ENCODE peak calls at places on chromosome 6, in nine cellular contexts. T, P, C, S, X, A, K, I and M are unnamed samples.

GRCh38 chr6:11595903-11596302 is 58.4 kb downstream of the TMEM170B start:
- DNase-seq in K (no peak), S (no peak), P (no peak), C (peak), I (no peak), X (no peak), A (no peak), T (no peak), M (no peak)

GRCh38 chr6:39273394-39273793 is 40.8 kb downstream of the KCNK17 start:
- DNase-seq in A (no peak), S (no peak), P (no peak), T (no peak), I (no peak), X (no peak), C (no peak), K (no peak), M (peak)

GRCh38 chr6:82783587-82784253 is 281.9 kb downstream of the UBE3D start:
- DNase-seq in I (no peak), P (no peak), S (peak), C (peak), X (no peak), T (no peak), K (no peak), A (no peak), M (no peak)

GRCh38 chr6:45663181-45664180 is 285.7 kb upstream of the SUPT3H start:
- DNase-seq in K (peak), A (no peak), C (no peak), X (peak), T (peak), P (peak), S (no peak), I (no peak), M (no peak)

GRCh38 chr6:162450358-162450757 is 277.2 kb downstream of the PRKN start:
- DNase-seq in K (no peak), S (no peak), P (no peak), C (no peak), X (no peak), T (no peak), I (no peak), A (no peak), M (no peak)

GRCh38 chr6:104597541-104598050 is 262.1 kb downstream of the HACE1 start:
- DNase-seq in A (no peak), K (no peak), T (no peak), C (no peak), S (no peak), I (no peak), X (no peak), P (no peak), M (no peak)

GRCh38 chr6:130020106-130020851 is 1.9 kb downstream of the L3MBTL3 start:
- DNase-seq in T (peak), P (peak), A (no peak), X (peak), I (no peak), C (peak), K (peak), S (no peak), M (peak)

GRCh38 chr6:45422541-45423110 is 44.9 kb upstream of the SUPT3H start:
- DNase-seq in X (peak), I (peak), C (no peak), A (no peak), P (no peak), K (no peak), T (peak), S (peak), M (peak)

GRCh38 chr6:161354241-161354840 is 80.5 kb upstream of the AGPAT4 start:
- DNase-seq in K (no peak), T (no peak), P (no peak), A (no peak), C (no peak), I (no peak), X (no peak), S (no peak), M (no peak)

GRCh38 chr6:113644861-113645575 is 212.1 kb upstream of the MARCKS start:
- DNase-seq in S (no peak), C (peak), K (no peak), P (no peak), I (no peak), T (no peak), A (no peak), X (no peak), M (peak)

GRCh38 chr6:45478235-45478634 is 100.5 kb upstream of the SUPT3H start:
- DNase-seq in C (peak), K (no peak), P (no peak), T (no peak), X (no peak), A (no peak), S (no peak), I (peak), M (no peak)

GRCh38 chr6:4879724-4880372 is 103.6 kb downstream of the CDYL start:
- DNase-seq in P (no peak), S (no peak), C (no peak), T (no peak), K (no peak), I (no peak), X (no peak), A (no peak), M (no peak)

GRCh38 chr6:81894788-81895221 is 142.3 kb upstream of the TENT5A start:
- DNase-seq in S (no peak), A (no peak), I (no peak), K (no peak), T (no peak), X (no peak), P (peak), C (no peak), M (no peak)

GRCh38 chr6:6760054-6760453 is 171.5 kb downstream of the LY86 start:
- DNase-seq in P (no peak), T (no peak), A (no peak), C (no peak), S (no peak), X (no peak), I (no peak), K (no peak), M (no peak)

GRCh38 chr6:87340230-87340629 is 4.4 kb upstream of the C6orf163 start:
- DNase-seq in I (no peak), C (no peak), T (no peak), S (no peak), A (no peak), X (no peak), K (no peak), P (no peak), M (no peak)

GRCh38 chr6:111722220-111722731 is 116.6 kb upstream of the TRAF3IP2 start:
- DNase-seq in C (no peak), I (peak), X (no peak), A (no peak), S (no peak), P (no peak), K (no peak), T (no peak), M (no peak)

GRCh38 chr6:97292671-97293070 is 9.7 kb upstream of the MMS22L start:
- DNase-seq in P (no peak), A (no peak), X (no peak), K (no peak), T (no peak), C (no peak), S (no peak), I (no peak), M (no peak)

GRCh38 chr6:39451831-39452230 is 129.3 kb upstream of the KCNK16 start:
- DNase-seq in A (no peak), T (no peak), S (no peak), C (peak), X (no peak), P (no peak), I (no peak), K (no peak), M (no peak)

GRCh38 chr6:132445201-132445951 is 44.1 kb upstream of the MOXD1 start:
- DNase-seq in T (no peak), P (no peak), K (no peak), A (no peak), S (no peak), X (no peak), I (no peak), C (peak), M (peak)

GRCh38 chr6:50929323-50929722 is 110.7 kb downstream of the TFAP2B start:
- DNase-seq in I (no peak), K (no peak), A (no peak), X (no peak), C (no peak), T (no peak), S (no peak), P (no peak), M (no peak)

GRCh38 chr6:170038717-170039116 is 252.2 kb downstream of the DLL1 start:
- DNase-seq in K (no peak), A (no peak), X (no peak), T (no peak), P (no peak), I (no peak), C (no peak), S (no peak), M (no peak)

GRCh38 chr6:165002866-165003265 is 306.5 kb downstream of the C6orf118 start:
- DNase-seq in P (no peak), S (no peak), I (no peak), X (no peak), C (no peak), A (no peak), K (no peak), T (no peak), M (no peak)

GRCh38 chr6:128507337-128508310 is 12.8 kb downstream of the PTPRK start:
- DNase-seq in S (no peak), I (no peak), P (peak), A (no peak), X (no peak), T (no peak), K (no peak), C (no peak), M (peak)

GRCh38 chr6:36563237-36563927 is 16.1 kb upstream of the STK38 start:
- DNase-seq in X (no peak), T (no peak), S (no peak), I (no peak), K (no peak), C (no peak), P (no peak), A (no peak), M (no peak)

GRCh38 chr6:1424306-1424927 is 35.0 kb downstream of the FOXF2 start:
- DNase-seq in A (no peak), S (peak), C (peak), X (no peak), T (peak), P (peak), I (peak), K (no peak), M (peak)

GRCh38 chr6:170497845-170498281 is 55.2 kb downstream of the PSMB1 start:
- DNase-seq in A (no peak), C (no peak), S (peak), T (no peak), X (no peak), P (no peak), I (no peak), K (no peak), M (no peak)

GRCh38 chr6:56909115-56909907 is 45.6 kb upstream of the BEND6 start:
- DNase-seq in T (no peak), X (no peak), P (no peak), A (no peak), C (no peak), I (no peak), K (no peak), S (no peak), M (peak)

GRCh38 chr6:14713008-14713452 is 532.8 kb upstream of the JARID2 start:
- DNase-seq in I (no peak), T (no peak), K (no peak), C (no peak), A (no peak), X (no peak), P (peak), S (no peak), M (no peak)

GRCh38 chr6:4446982-4447381 is 311.6 kb upstream of the ECI2 start:
- DNase-seq in K (no peak), P (peak), S (no peak), T (no peak), A (no peak), I (no peak), C (no peak), X (no peak), M (no peak)

GRCh38 chr6:29967379-29968010 is 25.2 kb downstream of the HLA-A start:
- DNase-seq in P (no peak), K (no peak), X (no peak), C (no peak), A (no peak), T (no peak), S (peak), I (peak), M (peak)

GRCh38 chr6:152952866-152953509 is 29.9 kb downstream of the FBXO5 start:
- DNase-seq in T (no peak), P (peak), A (no peak), I (peak), K (no peak), X (no peak), C (peak), S (no peak), M (peak)

GRCh38 chr6:35089216-35089934 is 51.8 kb downstream of the TCP11 start:
- DNase-seq in P (no peak), I (no peak), S (no peak), T (peak), K (no peak), X (no peak), C (no peak), A (no peak), M (no peak)

GRCh38 chr6:138492871-138493270 is 6.4 kb downstream of the NHSL1 start:
- DNase-seq in S (no peak), X (no peak), T (no peak), P (no peak), A (no peak), K (no peak), C (no peak), I (no peak), M (no peak)